ENCODE peak calls at places on chromosome 7, in five cellular contexts. J is AG04450, N is hepatocyte, W is left lung, G is GM23248. C is an unnamed sample.

GRCh38 chr7:131538071-131538790 is 18.2 kb downstream of the PODXL start:
- DNase-seq in J (no peak), N (peak; percentile 48), W (no peak), G (peak; percentile 70), C (no peak)

GRCh38 chr7:21642422-21642821 is 99.6 kb downstream of the DNAH11 start:
- DNase-seq in J (no peak), N (no peak), W (no peak), G (no peak), C (no peak)

GRCh38 chr7:3461923-3462322 is 160.9 kb downstream of the SDK1 start:
- DNase-seq in J (no peak), N (no peak), W (no peak), G (no peak), C (no peak)

GRCh38 chr7:127418459-127418858 is 26.0 kb upstream of the ZNF800 start:
- DNase-seq in J (no peak), N (no peak), W (no peak), G (no peak), C (no peak)

GRCh38 chr7:101201695-101202602 is 1.1 kb upstream of the MOGAT3 start:
- DNase-seq in J (no peak), N (no peak), W (no peak), G (peak; percentile 28), C (no peak)

GRCh38 chr7:29035044-29035740 is 77.1 kb upstream of the TRIL start:
- DNase-seq in J (no peak), N (no peak), W (no peak), G (peak; percentile 94), C (peak; percentile 22)

GRCh38 chr7:137715546-137715945 is 131.2 kb downstream of the DGKI start:
- DNase-seq in J (no peak), N (no peak), W (no peak), G (peak; percentile 76), C (no peak)

GRCh38 chr7:815284-816216 is 16.7 kb upstream of the SUN1 start:
- DNase-seq in J (no peak), N (peak; percentile 74), W (peak; percentile 48), G (peak; percentile 40), C (no peak)

GRCh38 chr7:74207586-74207985 is 2.2 kb upstream of the LAT2 start:
- DNase-seq in J (no peak), N (no peak), W (no peak), G (no peak), C (no peak)

GRCh38 chr7:57384380-57384779 is 65.6 kb upstream of the ZNF716 start:
- DNase-seq in J (no peak), N (no peak), W (no peak), G (no peak), C (no peak)

GRCh38 chr7:27175626-27176342 is 1.7 kb upstream of the HOXA10 start:
- DNase-seq in J (no peak), N (no peak), W (peak; percentile 21), G (peak; percentile 78), C (no peak)

GRCh38 chr7:29340691-29341090 is 146.1 kb downstream of the CHN2 start:
- DNase-seq in J (no peak), N (no peak), W (no peak), G (no peak), C (no peak)

GRCh38 chr7:157477550-157478212 is 140.9 kb downstream of the DNAJB6 start:
- DNase-seq in J (no peak), N (no peak), W (no peak), G (no peak), C (no peak)

GRCh38 chr7:90006988-90007387 is 147.3 kb upstream of the STEAP1 start:
- DNase-seq in J (no peak), N (no peak), W (no peak), G (no peak), C (no peak)

GRCh38 chr7:22544245-22544644 is 44.3 kb upstream of the STEAP1B start:
- DNase-seq in J (no peak), N (no peak), W (no peak), G (no peak), C (no peak)

GRCh38 chr7:83798489-83798888 is 149.6 kb upstream of the SEMA3E start:
- DNase-seq in J (no peak), N (no peak), W (no peak), G (no peak), C (no peak)

GRCh38 chr7:125098377-125098970 is 168.8 kb upstream of the POT1 start:
- DNase-seq in J (no peak), N (no peak), W (no peak), G (no peak), C (no peak)

GRCh38 chr7:76259124-76260086 is 43.1 kb upstream of the HSPB1 start:
- DNase-seq in J (no peak), N (no peak), W (no peak), G (no peak), C (no peak)

GRCh38 chr7:45182856-45183710 is 25.5 kb downstream of the RAMP3 start:
- DNase-seq in J (no peak), N (no peak), W (peak; percentile 22), G (no peak), C (no peak)

GRCh38 chr7:1033546-1034145 is 10.7 kb upstream of the GPR146 start:
- DNase-seq in J (no peak), N (no peak), W (no peak), G (no peak), C (no peak)

DNA sequence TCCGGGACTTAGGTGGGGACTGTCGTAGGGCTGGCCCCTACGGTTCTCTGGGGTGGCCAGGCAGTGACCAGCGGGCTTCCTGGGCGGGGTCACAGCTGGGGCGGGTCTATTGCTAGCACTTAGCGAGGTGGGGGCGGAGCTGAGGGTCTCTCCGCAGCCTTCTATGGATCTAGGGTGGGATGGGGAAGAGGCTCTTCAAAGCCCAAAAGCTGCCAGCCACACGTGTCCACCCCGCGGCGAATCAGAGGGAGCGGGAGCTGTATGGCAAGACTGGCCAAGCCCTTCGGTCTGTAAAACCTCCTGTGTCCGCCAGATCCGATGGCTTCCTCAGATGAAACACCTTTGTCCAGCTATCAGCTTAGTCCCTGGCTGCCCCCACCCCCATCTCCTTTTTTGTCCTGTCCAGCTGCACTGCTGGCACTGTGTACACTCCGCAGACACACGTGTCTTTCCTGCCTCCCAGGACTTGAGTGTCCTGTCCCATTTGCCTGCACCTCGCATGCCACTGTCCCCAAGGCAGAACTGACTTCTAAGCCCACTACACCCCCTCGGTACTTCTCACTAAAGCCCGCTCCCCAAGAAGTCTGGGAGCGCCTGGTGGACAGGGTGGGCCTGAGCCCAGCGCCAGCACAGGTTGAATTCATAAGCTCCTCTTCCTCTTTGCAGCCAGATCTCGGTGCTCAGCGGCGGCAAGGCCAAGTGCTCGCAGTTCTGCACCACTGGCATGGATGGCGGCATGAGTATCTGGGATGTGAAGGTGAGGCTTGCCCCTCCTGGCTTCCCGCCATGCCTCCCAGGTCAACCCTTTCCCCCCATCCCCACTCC is 14.8 kb downstream of the PDAP1 start:
- DNase-seq in J (no peak), N (peak; percentile 62), W (no peak), G (peak; percentile 25), C (no peak)
- H3K27ac ChIP-seq in J (peak overlapping the region; percentile 11), N (peak overlapping the region; percentile 65), W (peak overlapping the region; percentile 67), G (no peak overlapping the region), C (peak overlapping the region; percentile 31)

GRCh38 chr7:152072451-152072850 is 47.0 kb downstream of the GALNT11 start:
- DNase-seq in J (no peak), N (no peak), W (no peak), G (no peak), C (no peak)

GRCh38 chr7:152076940-152077933 is 51.8 kb downstream of the GALNT11 start:
- DNase-seq in J (no peak), N (no peak), W (no peak), G (peak; percentile 15), C (peak; percentile 44)

GRCh38 chr7:152073352-152073751 is 47.9 kb downstream of the GALNT11 start:
- DNase-seq in J (no peak), N (no peak), W (no peak), G (no peak), C (no peak)

GRCh38 chr7:152076324-152076821 is 50.9 kb downstream of the GALNT11 start:
- DNase-seq in J (no peak), N (peak; percentile 22), W (no peak), G (peak; percentile 3), C (no peak)

GRCh38 chr7:152074673-152075072 is 49.2 kb downstream of the GALNT11 start:
- DNase-seq in J (no peak), N (no peak), W (no peak), G (no peak), C (no peak)
- H3K27ac ChIP-seq in J (peak overlapping the region; percentile 0), N (no peak overlapping the region), W (no peak overlapping the region), G (no peak overlapping the region), C (no peak overlapping the region)

GRCh38 chr7:47508389-47509380 is 73.2 kb downstream of the TNS3 start:
- DNase-seq in J (no peak), N (no peak), W (no peak), G (no peak), C (no peak)
- H3K27ac ChIP-seq in J (no peak overlapping the region), N (peak overlapping the region; percentile 64), W (no peak overlapping the region), G (no peak overlapping the region), C (no peak overlapping the region)

DNA sequence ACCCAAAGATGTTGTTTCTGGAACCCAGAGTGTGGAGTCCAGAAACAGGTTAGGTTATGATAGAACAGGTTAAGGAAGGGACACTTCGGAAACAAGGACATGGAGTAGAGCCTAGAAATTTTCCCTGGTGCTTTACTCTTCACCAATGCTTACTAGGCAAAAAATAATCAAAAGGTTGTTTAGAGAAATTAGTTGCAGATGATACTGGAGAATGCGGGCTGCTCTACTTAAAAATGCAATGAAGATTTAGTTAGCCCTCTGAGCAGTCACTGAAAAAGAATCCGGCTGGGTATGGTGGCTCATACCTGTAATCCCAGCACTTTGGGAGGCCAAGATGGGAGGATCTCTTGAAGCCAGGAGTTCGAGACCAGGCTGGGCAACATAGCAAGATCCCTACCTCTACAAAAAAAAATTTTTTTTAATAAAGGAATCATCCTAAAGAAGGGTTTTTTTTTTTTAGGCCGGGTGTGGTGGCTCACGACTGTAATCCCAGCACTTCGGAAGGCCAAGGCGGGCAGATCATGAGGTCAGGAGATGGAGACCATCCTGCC is 3.3 kb upstream of the UBE2H start:
- DNase-seq in J (no peak), N (no peak), W (no peak), G (peak; percentile 3), C (no peak)
- H3K27ac ChIP-seq in J (peak overlapping the region; percentile 39), N (peak overlapping the region; percentile 1), W (no peak overlapping the region), G (no peak overlapping the region), C (peak overlapping the region; percentile 61)

DNA sequence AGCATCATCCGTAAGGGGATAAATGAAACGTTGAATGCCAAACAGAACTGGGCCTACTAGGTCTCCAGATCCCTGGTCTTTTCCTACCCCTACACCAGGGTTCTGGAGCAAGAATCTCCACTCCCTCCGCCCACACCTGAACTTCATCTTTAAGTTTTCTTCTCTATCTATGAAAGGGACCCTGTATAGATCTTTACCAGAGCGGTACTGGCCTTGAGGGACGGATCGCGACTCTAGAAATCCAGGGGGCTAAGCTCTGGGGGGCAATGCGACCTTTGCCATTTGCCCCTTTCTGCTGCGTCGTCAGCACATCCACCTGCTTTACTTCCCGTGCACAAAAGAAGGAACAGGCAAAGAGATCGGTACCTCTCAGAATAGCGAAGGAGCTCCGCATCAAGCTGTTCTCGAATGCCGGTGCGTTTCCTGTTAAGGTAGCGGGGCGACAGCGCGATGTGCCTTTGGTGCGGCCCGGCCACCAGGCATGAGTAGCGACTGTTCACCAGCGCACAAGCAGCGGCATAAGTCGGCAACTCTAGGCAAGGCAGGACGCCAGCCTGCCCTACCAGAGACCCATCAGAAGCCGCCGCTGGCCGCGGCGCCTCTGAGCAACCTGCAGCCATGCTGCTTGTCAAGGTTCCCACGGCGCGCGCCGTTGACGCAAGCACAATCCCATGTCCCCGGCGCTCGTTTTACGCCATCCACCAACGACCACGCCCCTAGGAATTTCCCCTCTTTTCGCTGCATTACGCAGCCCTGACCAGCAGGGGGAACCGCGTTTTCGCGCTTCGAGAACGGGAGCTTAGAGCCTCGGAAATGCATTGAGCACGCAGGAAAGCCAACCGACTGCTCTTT is at the start of gene POLR1F:
- DNase-seq in J (peak; percentile 85), N (peak; percentile 97), W (peak; percentile 94), G (peak; percentile 98), C (peak; percentile 68)
- H3K27ac ChIP-seq in J (peak within 1 kb of the TSS; percentile 47), N (peak within 1 kb of the TSS; percentile 62), W (peak within 1 kb of the TSS; percentile 57), G (peak within 1 kb of the TSS; percentile 56), C (peak within 1 kb of the TSS; percentile 15)

C was measured in epithelial cell of prostate.